ENCODE peak calls at places on chromosomes 7 and 10, in five cellular contexts. A, D, U, N and Y are unnamed samples.

GRCh38 chr7:21104124-21104500 is 317.4 kb upstream of the SP8 start:
- DNase-seq in U (no peak), N (no peak), D (no peak), A (no peak), Y (no peak)

GRCh38 chr10:74233281-74233680 is 82.3 kb downstream of the ADK start:
- DNase-seq in A (no peak), U (no peak), N (no peak), D (no peak), Y (no peak)

GRCh38 chr7:20352573-20353304 is 22.0 kb downstream of the ITGB8 start:
- DNase-seq in A (no peak), D (no peak), N (no peak), U (no peak), Y (no peak)

GRCh38 chr7:77419102-77419501 is 3.0 kb upstream of the GSAP start:
- DNase-seq in D (no peak), U (no peak), A (no peak), N (no peak), Y (no peak)

GRCh38 chr7:1459930-1460756 is 873 bp upstream of the MICALL2 start:
- DNase-seq in A (no peak), U (no peak), N (no peak), D (no peak), Y (no peak)

GRCh38 chr7:124009321-124009720 is 23.5 kb downstream of the TMEM229A start:
- DNase-seq in U (no peak), D (no peak), A (no peak), N (no peak), Y (peak; percentile 4)

GRCh38 chr7:1940863-1941262 is 270.8 kb downstream of the ELFN1 start:
- DNase-seq in A (no peak), D (no peak), U (no peak), N (no peak), Y (no peak)

GRCh38 chr10:72738476-72738875 is 46.5 kb downstream of the MCU start:
- DNase-seq in N (no peak), D (no peak), U (no peak), A (no peak), Y (no peak)

GRCh38 chr7:70614237-70614984 is 517.5 kb upstream of the GALNT17 start:
- DNase-seq in N (no peak), U (peak; percentile 37), A (peak; percentile 88), D (peak; percentile 29), Y (peak; percentile 97)

GRCh38 chr7:904847-905246 is 28.5 kb downstream of the GET4 start:
- DNase-seq in D (no peak), N (no peak), A (no peak), U (no peak), Y (no peak)

GRCh38 chr10:44468525-44468924 is 83.6 kb upstream of the CXCL12 start:
- DNase-seq in N (no peak), D (no peak), U (no peak), A (no peak), Y (no peak)

GRCh38 chr10:88991161-88991899 is 732 bp downstream of the FAS start:
- DNase-seq in U (no peak), D (peak; percentile 31), N (peak; percentile 42), A (peak; percentile 24), Y (peak; percentile 12)